ENCODE peak calls at places on chromosome 3, in five cellular contexts. One of them, this sample, is unnamed.

GRCh38 chr3:81468385-81468784 is 293.1 kb downstream of the GBE1 start:
- DNase-seq in stomach: no peak
- DNase-seq in IMR-90: no peak
- DNase-seq in erythroblast: no peak
- DNase-seq in prostate gland: no peak
- DNase-seq in this sample: no peak

GRCh38 chr3:12303532-12303931 is 14.7 kb downstream of the PPARG start:
- DNase-seq in stomach: no peak
- DNase-seq in prostate gland: no peak
- DNase-seq in IMR-90: peak
- DNase-seq in erythroblast: no peak
- DNase-seq in this sample: no peak

GRCh38 chr3:3089017-3089416 is 21.2 kb downstream of the IL5RA start:
- DNase-seq in IMR-90: no peak
- DNase-seq in erythroblast: no peak
- DNase-seq in stomach: no peak
- DNase-seq in prostate gland: no peak
- DNase-seq in this sample: no peak

GRCh38 chr3:14278799-14279705 is 100.4 kb downstream of the LSM3 start:
- DNase-seq in stomach: no peak
- DNase-seq in prostate gland: no peak
- DNase-seq in erythroblast: no peak
- DNase-seq in IMR-90: no peak
- DNase-seq in this sample: no peak

GRCh38 chr3:124117486-124117885 is 125.6 kb upstream of the ROPN1 start:
- DNase-seq in IMR-90: peak
- DNase-seq in erythroblast: no peak
- DNase-seq in stomach: no peak
- DNase-seq in prostate gland: no peak
- DNase-seq in this sample: no peak

GRCh38 chr3:177930771-177931170 is 605.5 kb upstream of the KCNMB2 start:
- DNase-seq in prostate gland: no peak
- DNase-seq in IMR-90: no peak
- DNase-seq in stomach: no peak
- DNase-seq in erythroblast: no peak
- DNase-seq in this sample: no peak

GRCh38 chr3:132464066-132464465 is 46.8 kb downstream of the DNAJC13 start:
- DNase-seq in erythroblast: no peak
- DNase-seq in stomach: no peak
- DNase-seq in prostate gland: no peak
- DNase-seq in IMR-90: peak
- DNase-seq in this sample: no peak

GRCh38 chr3:51379301-51379700 is 5.8 kb upstream of the MANF start:
- DNase-seq in prostate gland: no peak
- DNase-seq in erythroblast: no peak
- DNase-seq in IMR-90: no peak
- DNase-seq in stomach: no peak
- DNase-seq in this sample: no peak

GRCh38 chr3:186746008-186746407 is 28.8 kb downstream of the KNG1 start:
- DNase-seq in stomach: peak
- DNase-seq in prostate gland: no peak
- DNase-seq in erythroblast: no peak
- DNase-seq in IMR-90: peak
- DNase-seq in this sample: peak

GRCh38 chr3:59546522-59546921 is 496.7 kb upstream of the CFAP20DC start:
- DNase-seq in stomach: no peak
- DNase-seq in prostate gland: no peak
- DNase-seq in erythroblast: no peak
- DNase-seq in IMR-90: no peak
- DNase-seq in this sample: no peak

DNA sequence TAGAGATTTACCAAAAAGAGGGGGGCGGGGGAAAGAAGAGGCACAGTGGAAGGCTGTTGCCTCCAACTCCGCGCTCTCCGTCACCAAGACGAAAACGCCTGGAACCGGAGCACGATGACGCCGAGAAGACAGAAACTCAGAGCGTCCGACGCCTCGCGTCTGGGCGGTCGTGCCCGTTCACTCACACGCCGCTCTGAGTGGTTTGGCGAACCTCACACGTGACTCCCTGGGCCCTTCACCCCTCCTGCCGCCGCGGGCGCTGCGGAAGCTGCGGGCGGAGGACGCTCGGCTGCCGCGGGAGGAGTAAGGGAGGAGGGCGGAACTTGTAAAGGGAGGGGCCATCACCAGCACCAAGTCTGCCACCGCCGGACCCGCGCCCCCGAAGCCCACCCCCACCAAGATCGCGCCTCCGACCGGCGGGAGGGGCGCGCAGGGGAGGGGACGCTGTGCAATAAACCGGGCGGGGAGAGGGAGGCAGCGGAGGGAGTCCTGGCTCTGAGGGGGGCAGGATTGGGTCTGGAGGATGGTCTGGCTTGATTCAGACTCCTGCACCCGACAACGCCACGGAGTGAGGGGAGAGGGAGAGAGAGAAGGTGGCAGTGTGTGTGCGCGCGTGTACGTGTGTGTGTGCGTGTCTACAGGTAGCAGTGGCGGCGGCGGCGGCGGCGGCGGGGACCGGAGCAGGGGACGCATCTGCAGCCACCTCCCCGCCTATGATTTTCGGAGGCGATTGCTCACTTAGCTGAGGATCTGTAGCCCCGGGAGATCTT is 1.9 kb upstream of the NLGN1 start:
- DNase-seq in prostate gland: peak
- DNase-seq in IMR-90: peak
- DNase-seq in erythroblast: peak
- DNase-seq in stomach: peak
- DNase-seq in this sample: peak
- TF ChIP-seq POLR2A in prostate gland: peak
- TF ChIP-seq POLR2A in IMR-90: peak
- TF ChIP-seq POLR2A in erythroblast: no peak
- TF ChIP-seq POLR2A in stomach: no peak
- TF ChIP-seq POLR2A in this sample: no peak

GRCh38 chr3:111253733-111254132 is 182.1 kb downstream of the NECTIN3 start:
- DNase-seq in stomach: no peak
- DNase-seq in prostate gland: no peak
- DNase-seq in IMR-90: no peak
- DNase-seq in erythroblast: no peak
- DNase-seq in this sample: no peak
- TF ChIP-seq POLR2A in stomach: no peak
- TF ChIP-seq POLR2A in prostate gland: no peak
- TF ChIP-seq POLR2A in IMR-90: no peak
- TF ChIP-seq POLR2A in erythroblast: no peak
- TF ChIP-seq POLR2A in this sample: no peak

GRCh38 chr3:31592764-31593163 is 60.0 kb downstream of the STT3B start:
- DNase-seq in stomach: no peak
- DNase-seq in prostate gland: no peak
- DNase-seq in erythroblast: no peak
- DNase-seq in IMR-90: no peak
- DNase-seq in this sample: no peak
- TF ChIP-seq POLR2A in stomach: no peak
- TF ChIP-seq POLR2A in prostate gland: no peak
- TF ChIP-seq POLR2A in erythroblast: no peak
- TF ChIP-seq POLR2A in IMR-90: no peak
- TF ChIP-seq POLR2A in this sample: no peak

GRCh38 chr3:79040091-79040490 is 727.7 kb downstream of the ROBO1 start:
- DNase-seq in stomach: no peak
- DNase-seq in erythroblast: no peak
- DNase-seq in prostate gland: no peak
- DNase-seq in IMR-90: no peak
- DNase-seq in this sample: no peak
- TF ChIP-seq POLR2A in stomach: no peak
- TF ChIP-seq POLR2A in erythroblast: no peak
- TF ChIP-seq POLR2A in prostate gland: no peak
- TF ChIP-seq POLR2A in IMR-90: no peak
- TF ChIP-seq POLR2A in this sample: no peak

DNA sequence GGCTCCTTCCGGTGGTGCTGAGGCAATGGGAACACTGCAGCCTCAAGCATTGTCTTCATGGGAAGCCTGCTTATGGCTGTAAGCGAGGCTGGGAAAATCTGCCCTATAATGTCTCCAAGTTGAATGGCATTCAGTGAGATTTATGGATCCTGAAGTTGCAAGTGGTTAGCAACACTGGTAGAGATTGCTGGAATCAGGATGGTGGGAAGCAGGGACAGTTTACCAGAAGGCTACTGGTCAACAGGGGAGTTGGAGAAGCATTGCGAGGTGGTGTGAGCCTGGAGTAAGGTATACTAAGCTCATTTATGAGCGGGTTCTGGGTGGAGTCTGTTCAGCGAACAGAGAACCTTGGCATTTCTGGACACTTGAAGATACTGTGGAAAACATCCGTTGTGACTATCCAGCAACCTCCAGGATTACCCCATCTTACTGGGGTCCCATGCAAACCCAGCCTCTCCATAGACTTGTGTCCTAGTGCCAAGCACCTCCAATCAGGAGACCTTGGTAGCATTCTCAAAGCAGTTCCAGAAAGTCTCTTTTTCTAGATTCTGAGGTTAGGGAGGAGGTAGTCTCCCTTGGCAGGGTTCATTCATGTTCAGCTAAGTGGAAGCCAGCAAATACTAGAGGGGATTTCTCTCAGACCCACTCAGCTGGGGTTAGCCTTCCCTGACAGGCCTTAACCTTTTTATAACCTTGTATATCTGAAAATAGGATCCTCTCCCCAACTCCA is 7.3 kb downstream of the RPSA start:
- DNase-seq in IMR-90: no peak
- DNase-seq in prostate gland: no peak
- DNase-seq in stomach: no peak
- DNase-seq in erythroblast: no peak
- DNase-seq in this sample: no peak
- TF ChIP-seq POLR2A in IMR-90: no peak
- TF ChIP-seq POLR2A in prostate gland: no peak
- TF ChIP-seq POLR2A in stomach: no peak
- TF ChIP-seq POLR2A in erythroblast: peak
- TF ChIP-seq POLR2A in this sample: no peak

This sample was measured in HCT116.